ENCODE peak calls at places on chromosomes 16 and 17, in four cellular contexts. One of them, this sample, is unnamed.

GRCh38 chr17:6165806-6166205 is 95.6 kb downstream of the WSCD1 start:
- DNase-seq in WTC11: no peak
- DNase-seq in K562: no peak
- DNase-seq in HepG2: no peak
- DNase-seq in this sample: no peak

GRCh38 chr16:30003670-30004423 is 7.0 kb downstream of the DOC2A start:
- DNase-seq in WTC11: no peak
- DNase-seq in K562: no peak
- DNase-seq in HepG2: no peak
- DNase-seq in this sample: no peak

GRCh38 chr17:10812674-10813073 is 8.8 kb upstream of the TMEM238L start:
- DNase-seq in WTC11: no peak
- DNase-seq in K562: no peak
- DNase-seq in HepG2: no peak
- DNase-seq in this sample: no peak

GRCh38 chr16:89004209-89004831 is 27.3 kb upstream of the CBFA2T3 start:
- DNase-seq in WTC11: no peak
- DNase-seq in K562: peak
- DNase-seq in HepG2: no peak
- DNase-seq in this sample: peak

GRCh38 chr17:3890082-3890892 is 2.6 kb downstream of the CAMKK1 start:
- DNase-seq in WTC11: no peak
- DNase-seq in K562: peak
- DNase-seq in HepG2: no peak
- DNase-seq in this sample: no peak

GRCh38 chr17:2510559-2510958 is 1.1 kb downstream of the METTL16 start:
- DNase-seq in WTC11: no peak
- DNase-seq in K562: no peak
- DNase-seq in HepG2: no peak
- DNase-seq in this sample: no peak

GRCh38 chr16:67109407-67110135 is at the start of gene PHAF1:
- DNase-seq in WTC11: peak
- DNase-seq in K562: peak
- DNase-seq in HepG2: peak
- DNase-seq in this sample: peak

GRCh38 chr17:78905111-78905510 is 2.1 kb upstream of the CEP295NL start:
- DNase-seq in WTC11: no peak
- DNase-seq in K562: no peak
- DNase-seq in HepG2: no peak
- DNase-seq in this sample: no peak

GRCh38 chr16:70739389-70739788 is 53.5 kb upstream of the MTSS2 start:
- DNase-seq in WTC11: no peak
- DNase-seq in K562: no peak
- DNase-seq in HepG2: no peak
- DNase-seq in this sample: no peak

GRCh38 chr17:45234641-45235040 is 13.0 kb downstream of the FMNL1 start:
- DNase-seq in WTC11: peak
- DNase-seq in K562: peak
- DNase-seq in HepG2: peak
- DNase-seq in this sample: peak

GRCh38 chr17:43398724-43399595 is at the start of gene ARL4D:
- DNase-seq in WTC11: peak
- DNase-seq in K562: peak
- DNase-seq in HepG2: peak
- DNase-seq in this sample: peak

GRCh38 chr17:63993368-63993990 is 4.7 kb upstream of the PRR29 start:
- DNase-seq in WTC11: no peak
- DNase-seq in K562: no peak
- DNase-seq in HepG2: no peak
- DNase-seq in this sample: no peak

GRCh38 chr17:2068101-2068518 is 13.2 kb downstream of the HIC1 start:
- DNase-seq in WTC11: no peak
- DNase-seq in K562: no peak
- DNase-seq in HepG2: no peak
- DNase-seq in this sample: no peak

GRCh38 chr17:74042744-74043486 is 160.6 kb upstream of the RPL38 start:
- DNase-seq in WTC11: no peak
- DNase-seq in K562: no peak
- DNase-seq in HepG2: peak
- DNase-seq in this sample: peak

GRCh38 chr16:53901396-53901795 is 197.4 kb downstream of the FTO start:
- DNase-seq in WTC11: no peak
- DNase-seq in K562: no peak
- DNase-seq in HepG2: no peak
- DNase-seq in this sample: no peak

GRCh38 chr16:57522960-57523359 is 13.4 kb downstream of the CCDC102A start:
- DNase-seq in WTC11: no peak
- DNase-seq in K562: no peak
- DNase-seq in HepG2: no peak
- DNase-seq in this sample: no peak

GRCh38 chr16:48082516-48082915 is 73.3 kb downstream of the ABCC12 start:
- DNase-seq in WTC11: no peak
- DNase-seq in K562: no peak
- DNase-seq in HepG2: no peak
- DNase-seq in this sample: no peak
- TF ChIP-seq ELF4 in WTC11: no peak
- TF ChIP-seq ELF4 in K562: no peak
- TF ChIP-seq ELF4 in HepG2: no peak
- TF ChIP-seq ELF4 in this sample: no peak

GRCh38 chr16:85534536-85535351 is 78.4 kb upstream of the GSE1 start:
- DNase-seq in WTC11: no peak
- DNase-seq in K562: no peak
- DNase-seq in HepG2: no peak
- DNase-seq in this sample: no peak

GRCh38 chr16:85536411-85537330 is 76.5 kb upstream of the GSE1 start:
- DNase-seq in WTC11: no peak
- DNase-seq in K562: no peak
- DNase-seq in HepG2: peak
- DNase-seq in this sample: no peak

GRCh38 chr16:85536073-85536410 is 77.1 kb upstream of the GSE1 start:
- DNase-seq in WTC11: no peak
- DNase-seq in K562: no peak
- DNase-seq in HepG2: no peak
- DNase-seq in this sample: no peak

GRCh38 chr16:85537331-85537788 is 75.8 kb upstream of the GSE1 start:
- DNase-seq in WTC11: no peak
- DNase-seq in K562: no peak
- DNase-seq in HepG2: no peak
- DNase-seq in this sample: no peak

DNA sequence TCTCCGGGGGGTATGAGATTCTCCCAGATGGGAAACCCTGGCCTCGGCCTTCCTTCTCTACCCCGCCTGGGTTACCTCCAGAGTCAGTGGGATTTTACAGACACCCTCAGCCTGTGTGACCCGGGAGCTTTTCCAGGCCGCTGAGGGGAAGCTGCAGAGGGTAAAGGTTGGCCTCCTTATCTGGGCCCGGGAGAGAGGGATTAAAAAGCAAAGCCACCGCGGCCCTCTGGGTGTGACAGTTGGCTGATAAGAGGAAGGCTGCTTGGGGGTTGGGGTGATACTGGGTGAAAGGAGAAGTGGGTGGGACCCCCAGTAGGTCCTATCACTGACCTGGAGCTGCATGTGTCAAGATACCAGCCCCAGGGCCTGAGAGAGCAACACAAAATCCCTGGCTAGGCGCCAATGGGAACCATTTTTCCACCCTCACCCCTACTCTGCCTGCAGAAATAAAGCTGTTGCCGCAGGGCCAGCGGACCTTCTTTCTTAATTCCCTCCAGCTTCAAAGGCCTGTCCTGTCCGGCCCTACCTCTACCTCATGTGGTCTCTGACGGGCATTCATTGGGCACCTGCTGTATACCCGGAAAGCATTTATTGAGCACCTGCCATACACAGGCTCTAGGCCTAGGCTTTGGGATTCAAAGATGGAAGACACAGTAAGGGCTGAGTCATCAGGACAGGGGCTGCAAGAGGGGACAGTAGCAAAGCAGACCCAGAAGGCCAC is 77.6 kb upstream of the GSE1 start:
- DNase-seq in WTC11: no peak
- DNase-seq in K562: peak
- DNase-seq in HepG2: peak
- DNase-seq in this sample: no peak
- TF ChIP-seq ELF4 in WTC11: no peak
- TF ChIP-seq ELF4 in K562: peak
- TF ChIP-seq ELF4 in HepG2: peak
- TF ChIP-seq ELF4 in this sample: no peak

GRCh38 chr16:77211880-77212735 is 12.9 kb downstream of the SYCE1L start:
- DNase-seq in WTC11: peak
- DNase-seq in K562: peak
- DNase-seq in HepG2: no peak
- DNase-seq in this sample: peak
- TF ChIP-seq ELF4 in WTC11: no peak
- TF ChIP-seq ELF4 in K562: no peak
- TF ChIP-seq ELF4 in HepG2: no peak
- TF ChIP-seq ELF4 in this sample: no peak

GRCh38 chr16:24035127-24035842 is 199.5 kb downstream of the PRKCB start:
- DNase-seq in WTC11: no peak
- DNase-seq in K562: peak
- DNase-seq in HepG2: no peak
- DNase-seq in this sample: no peak
- TF ChIP-seq ELF4 in WTC11: no peak
- TF ChIP-seq ELF4 in K562: no peak
- TF ChIP-seq ELF4 in HepG2: no peak
- TF ChIP-seq ELF4 in this sample: no peak

DNA sequence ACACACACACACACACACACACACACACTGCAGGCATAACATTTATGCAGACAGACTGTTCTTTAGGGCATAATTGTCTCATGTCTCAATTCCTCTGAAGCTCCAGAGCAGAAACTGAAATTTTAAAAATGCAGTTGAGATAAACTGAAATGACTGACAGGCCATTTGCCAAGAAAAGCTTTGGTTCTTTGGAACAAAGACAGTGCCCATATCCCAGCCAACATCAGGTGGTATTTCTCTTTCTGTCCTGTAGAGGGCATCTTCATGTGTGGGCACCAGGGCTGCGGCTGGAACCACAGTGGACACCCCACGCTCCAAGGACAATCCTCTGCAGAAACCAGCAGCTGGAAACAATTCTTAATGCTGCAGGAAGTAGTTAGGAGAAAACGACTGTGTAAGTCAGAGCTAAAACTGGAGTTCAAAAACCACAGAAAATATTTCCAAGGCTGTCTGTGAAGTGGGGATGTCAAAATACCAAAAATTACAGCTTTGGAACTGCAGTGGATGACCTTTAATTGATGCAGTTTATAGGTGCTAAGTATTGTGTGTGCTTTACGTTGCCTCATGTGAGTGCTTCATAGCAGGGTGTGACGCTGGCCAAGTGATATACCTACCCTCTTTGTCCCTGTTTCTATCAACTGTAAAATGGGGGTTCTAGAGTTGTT is 10.6 kb upstream of the MEFV start:
- DNase-seq in WTC11: no peak
- DNase-seq in K562: no peak
- DNase-seq in HepG2: peak
- DNase-seq in this sample: peak
- TF ChIP-seq ELF4 in WTC11: no peak
- TF ChIP-seq ELF4 in K562: no peak
- TF ChIP-seq ELF4 in HepG2: no peak
- TF ChIP-seq ELF4 in this sample: no peak